ENCODE peak calls at places on chromosomes 7 and 10, in seven cellular contexts. One of them, this sample, is unnamed. For H3K4me1, the result is how much of the 10 kb centered on the place peaks cover.

GRCh38 chr10:92200564-92200963 is 90.3 kb downstream of the CPEB3 start:
- DNase-seq in lung: no peak
- DNase-seq in prostate gland: no peak
- DNase-seq in mesenchymal stem cell: no peak
- DNase-seq in RWPE2: no peak
- DNase-seq in spleen: no peak
- DNase-seq in right lobe of liver: no peak
- DNase-seq in this sample: no peak

GRCh38 chr7:43071604-43072003 is 40.8 kb upstream of the HECW1 start:
- DNase-seq in right lobe of liver: no peak
- DNase-seq in spleen: no peak
- DNase-seq in RWPE2: no peak
- DNase-seq in lung: no peak
- DNase-seq in prostate gland: no peak
- DNase-seq in mesenchymal stem cell: peak
- DNase-seq in this sample: peak

GRCh38 chr7:137718360-137718759 is 128.4 kb downstream of the DGKI start:
- DNase-seq in lung: no peak
- DNase-seq in mesenchymal stem cell: no peak
- DNase-seq in spleen: no peak
- DNase-seq in RWPE2: no peak
- DNase-seq in right lobe of liver: no peak
- DNase-seq in prostate gland: no peak
- DNase-seq in this sample: no peak

GRCh38 chr7:72307566-72307965 is 104.6 kb downstream of the CALN1 start:
- DNase-seq in spleen: no peak
- DNase-seq in prostate gland: no peak
- DNase-seq in lung: no peak
- DNase-seq in mesenchymal stem cell: no peak
- DNase-seq in RWPE2: no peak
- DNase-seq in right lobe of liver: no peak
- DNase-seq in this sample: no peak

GRCh38 chr7:36129048-36129534 is 24.0 kb upstream of the EEPD1 start:
- DNase-seq in RWPE2: no peak
- DNase-seq in spleen: no peak
- DNase-seq in right lobe of liver: peak
- DNase-seq in mesenchymal stem cell: peak
- DNase-seq in prostate gland: peak
- DNase-seq in lung: no peak
- DNase-seq in this sample: no peak

GRCh38 chr7:44289341-44290249 is 35.8 kb downstream of the CAMK2B start:
- DNase-seq in prostate gland: no peak
- DNase-seq in lung: no peak
- DNase-seq in RWPE2: peak
- DNase-seq in mesenchymal stem cell: no peak
- DNase-seq in right lobe of liver: peak
- DNase-seq in spleen: peak
- DNase-seq in this sample: no peak

GRCh38 chr10:121598261-121599249 is at the start of gene FGFR2:
- DNase-seq in right lobe of liver: peak
- DNase-seq in RWPE2: peak
- DNase-seq in spleen: no peak
- DNase-seq in mesenchymal stem cell: peak
- DNase-seq in lung: peak
- DNase-seq in prostate gland: peak
- DNase-seq in this sample: peak

GRCh38 chr7:141550694-141551079 is 523 bp upstream of the AGK start:
- DNase-seq in spleen: no peak
- DNase-seq in mesenchymal stem cell: no peak
- DNase-seq in right lobe of liver: no peak
- DNase-seq in RWPE2: no peak
- DNase-seq in lung: no peak
- DNase-seq in prostate gland: no peak
- DNase-seq in this sample: peak

GRCh38 chr10:122310311-122311050 is 39.4 kb downstream of the BTBD16 start:
- DNase-seq in prostate gland: no peak
- DNase-seq in lung: no peak
- DNase-seq in mesenchymal stem cell: peak
- DNase-seq in right lobe of liver: peak
- DNase-seq in RWPE2: no peak
- DNase-seq in spleen: no peak
- DNase-seq in this sample: no peak

GRCh38 chr10:26860026-26860541 is 674 bp downstream of the ABI1 start:
- DNase-seq in prostate gland: peak
- DNase-seq in lung: peak
- DNase-seq in right lobe of liver: peak
- DNase-seq in mesenchymal stem cell: peak
- DNase-seq in RWPE2: peak
- DNase-seq in spleen: peak
- DNase-seq in this sample: peak

GRCh38 chr10:72692897-72693598 is 1.1 kb downstream of the MCU start:
- DNase-seq in RWPE2: no peak
- DNase-seq in right lobe of liver: no peak
- DNase-seq in spleen: no peak
- DNase-seq in mesenchymal stem cell: peak
- DNase-seq in prostate gland: no peak
- DNase-seq in lung: no peak
- DNase-seq in this sample: peak

GRCh38 chr10:101959349-101959916 is 96.5 kb downstream of the ARMH3 start:
- DNase-seq in lung: no peak
- DNase-seq in mesenchymal stem cell: no peak
- DNase-seq in prostate gland: no peak
- DNase-seq in spleen: no peak
- DNase-seq in RWPE2: no peak
- DNase-seq in right lobe of liver: no peak
- DNase-seq in this sample: no peak

GRCh38 chr10:16742165-16742960 is 74.9 kb downstream of the RSU1 start:
- DNase-seq in right lobe of liver: no peak
- DNase-seq in RWPE2: no peak
- DNase-seq in lung: no peak
- DNase-seq in spleen: no peak
- DNase-seq in prostate gland: no peak
- DNase-seq in mesenchymal stem cell: no peak
- DNase-seq in this sample: no peak

GRCh38 chr10:75033399-75034130 is 77.9 kb upstream of the SAMD8 start:
- DNase-seq in RWPE2: no peak
- DNase-seq in mesenchymal stem cell: no peak
- DNase-seq in right lobe of liver: no peak
- DNase-seq in spleen: no peak
- DNase-seq in lung: no peak
- DNase-seq in prostate gland: no peak
- DNase-seq in this sample: peak

GRCh38 chr7:117110480-117111315 is 157.4 kb downstream of the ST7 start:
- DNase-seq in prostate gland: no peak
- DNase-seq in RWPE2: no peak
- DNase-seq in mesenchymal stem cell: peak
- DNase-seq in right lobe of liver: no peak
- DNase-seq in lung: no peak
- DNase-seq in spleen: no peak
- DNase-seq in this sample: no peak

GRCh38 chr7:128985660-128986059 is 47.9 kb downstream of the IRF5 start:
- DNase-seq in spleen: no peak
- DNase-seq in lung: no peak
- DNase-seq in RWPE2: no peak
- DNase-seq in prostate gland: no peak
- DNase-seq in right lobe of liver: no peak
- DNase-seq in mesenchymal stem cell: no peak
- DNase-seq in this sample: no peak

DNA sequence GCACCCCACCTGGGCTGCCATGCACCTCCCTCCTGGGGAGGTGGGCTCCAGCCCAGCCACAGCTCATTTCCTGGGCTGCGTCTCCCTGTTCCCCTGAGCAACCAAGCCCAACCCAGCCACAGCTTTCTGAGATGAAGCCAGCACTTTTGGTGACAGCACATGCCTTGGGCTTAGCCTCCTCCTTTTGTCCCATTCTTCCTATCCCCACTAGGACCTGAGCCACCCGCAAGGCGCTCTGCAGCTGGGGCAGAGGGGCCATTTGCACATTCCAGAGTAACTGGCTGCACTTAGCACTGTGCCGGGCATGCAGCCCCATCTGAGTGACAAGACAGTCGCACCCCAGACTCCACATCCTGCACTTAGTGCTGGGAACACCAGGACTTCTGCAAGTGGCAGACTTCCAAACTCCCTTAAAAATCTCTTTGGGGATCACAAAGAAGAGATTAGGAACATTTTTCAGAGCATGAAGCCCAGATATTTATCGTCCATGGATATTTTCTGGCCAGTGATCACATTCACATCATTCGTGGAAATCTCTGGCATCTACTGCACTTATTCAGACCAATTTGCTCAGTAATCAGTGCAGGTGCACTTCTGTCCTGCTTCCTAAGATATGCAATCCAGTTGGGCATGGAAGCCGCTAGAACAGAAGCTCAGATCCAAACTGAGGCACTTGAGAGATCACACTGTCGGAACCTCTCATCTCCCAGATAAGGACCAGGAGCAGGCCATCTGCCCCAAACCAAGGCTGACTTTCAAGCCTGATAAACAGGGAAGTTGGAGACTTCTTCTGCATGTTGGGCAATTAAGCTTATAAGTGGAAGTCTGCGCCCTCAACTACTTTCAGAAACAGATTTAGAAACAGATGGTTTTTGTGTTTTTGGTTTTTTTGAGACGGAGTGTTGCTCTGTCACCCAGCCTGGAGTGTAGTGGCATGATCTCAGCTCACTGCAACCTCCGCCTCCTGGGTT is 26.4 kb downstream of the CHST15 start:
- DNase-seq in lung: no peak
- DNase-seq in mesenchymal stem cell: no peak
- DNase-seq in prostate gland: no peak
- DNase-seq in right lobe of liver: no peak
- DNase-seq in spleen: no peak
- DNase-seq in RWPE2: no peak
- DNase-seq in this sample: no peak
- H3K4me1 ChIP-seq in lung: under half
- H3K4me1 ChIP-seq in mesenchymal stem cell: under half
- H3K4me1 ChIP-seq in prostate gland: under half
- H3K4me1 ChIP-seq in right lobe of liver: under half
- H3K4me1 ChIP-seq in spleen: half or more
- H3K4me1 ChIP-seq in RWPE2: under half
- H3K4me1 ChIP-seq in this sample: under half

DNA sequence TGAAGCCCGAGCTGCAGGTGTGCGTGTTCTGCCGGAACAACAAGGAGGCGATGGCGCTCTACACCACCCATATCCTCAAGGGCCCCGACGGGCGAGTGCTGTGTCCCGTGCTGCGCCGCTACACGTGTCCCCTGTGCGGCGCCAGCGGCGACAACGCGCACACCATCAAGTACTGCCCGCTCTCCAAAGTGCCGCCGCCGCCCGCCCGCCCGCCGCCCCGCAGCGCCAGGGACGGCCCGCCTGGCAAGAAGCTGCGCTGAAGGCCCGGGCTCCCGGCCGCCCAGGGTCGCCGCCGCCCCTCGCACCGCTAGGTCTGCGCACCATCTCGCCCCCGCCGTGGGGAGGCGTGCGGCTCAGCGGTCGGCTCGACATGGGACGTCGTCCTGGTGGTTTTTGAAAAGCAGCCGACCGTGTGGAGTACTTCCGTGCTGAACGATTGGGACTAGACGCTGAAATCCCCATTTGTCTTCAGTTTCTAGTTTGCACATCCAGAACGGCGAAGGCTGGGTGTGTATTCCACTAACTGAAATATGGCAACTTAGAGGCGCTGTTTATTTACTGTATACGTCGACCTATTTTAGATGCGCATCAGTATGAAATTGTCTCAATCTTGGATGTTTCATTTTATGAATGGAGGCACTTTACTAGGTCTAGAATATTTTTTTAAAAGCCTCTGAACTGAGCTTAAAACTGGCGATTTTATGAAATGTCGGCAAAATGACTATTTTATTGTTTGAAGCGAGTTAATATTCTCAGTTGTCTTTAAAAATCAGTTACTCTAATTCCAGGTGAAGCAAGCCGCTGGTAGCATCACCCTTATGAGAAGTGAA is 1.1 kb downstream of the NANOS1 start:
- DNase-seq in right lobe of liver: peak
- DNase-seq in spleen: peak
- DNase-seq in RWPE2: no peak
- DNase-seq in lung: peak
- DNase-seq in mesenchymal stem cell: peak
- DNase-seq in prostate gland: peak
- DNase-seq in this sample: peak
- H3K27ac ChIP-seq in right lobe of liver: no peak
- H3K27ac ChIP-seq in spleen: no peak
- H3K27ac ChIP-seq in RWPE2: peak
- H3K27ac ChIP-seq in lung: no peak
- H3K27ac ChIP-seq in mesenchymal stem cell: no peak
- H3K27ac ChIP-seq in prostate gland: no peak
- H3K27ac ChIP-seq in this sample: no peak

DNA sequence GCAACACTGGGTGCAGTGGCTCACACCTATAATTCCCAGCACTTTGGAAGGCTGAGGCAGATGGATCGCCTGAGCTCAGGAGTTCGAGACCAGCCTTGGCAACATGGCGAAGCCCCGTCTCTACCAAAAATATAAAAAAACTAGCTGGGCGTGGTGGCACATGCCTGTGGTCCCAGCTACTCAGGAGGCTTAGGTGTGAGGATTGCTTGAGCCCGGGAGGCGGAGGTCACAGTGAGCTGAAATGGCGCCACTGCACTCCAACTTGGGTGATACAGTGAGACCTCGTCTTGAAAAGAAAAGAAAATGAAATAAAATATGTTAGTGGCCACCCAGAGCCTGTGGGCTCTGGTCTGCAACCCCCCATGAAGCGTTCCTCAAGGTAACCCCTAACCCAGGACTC is 13.3 kb downstream of the ITPRIP start:
- DNase-seq in mesenchymal stem cell: no peak
- DNase-seq in right lobe of liver: no peak
- DNase-seq in spleen: peak
- DNase-seq in prostate gland: no peak
- DNase-seq in lung: no peak
- DNase-seq in RWPE2: no peak
- DNase-seq in this sample: no peak
- H3K4me1 ChIP-seq in mesenchymal stem cell: half or more
- H3K4me1 ChIP-seq in right lobe of liver: under half
- H3K4me1 ChIP-seq in spleen: half or more
- H3K4me1 ChIP-seq in prostate gland: under half
- H3K4me1 ChIP-seq in lung: half or more
- H3K4me1 ChIP-seq in RWPE2: half or more
- H3K4me1 ChIP-seq in this sample: half or more

DNA sequence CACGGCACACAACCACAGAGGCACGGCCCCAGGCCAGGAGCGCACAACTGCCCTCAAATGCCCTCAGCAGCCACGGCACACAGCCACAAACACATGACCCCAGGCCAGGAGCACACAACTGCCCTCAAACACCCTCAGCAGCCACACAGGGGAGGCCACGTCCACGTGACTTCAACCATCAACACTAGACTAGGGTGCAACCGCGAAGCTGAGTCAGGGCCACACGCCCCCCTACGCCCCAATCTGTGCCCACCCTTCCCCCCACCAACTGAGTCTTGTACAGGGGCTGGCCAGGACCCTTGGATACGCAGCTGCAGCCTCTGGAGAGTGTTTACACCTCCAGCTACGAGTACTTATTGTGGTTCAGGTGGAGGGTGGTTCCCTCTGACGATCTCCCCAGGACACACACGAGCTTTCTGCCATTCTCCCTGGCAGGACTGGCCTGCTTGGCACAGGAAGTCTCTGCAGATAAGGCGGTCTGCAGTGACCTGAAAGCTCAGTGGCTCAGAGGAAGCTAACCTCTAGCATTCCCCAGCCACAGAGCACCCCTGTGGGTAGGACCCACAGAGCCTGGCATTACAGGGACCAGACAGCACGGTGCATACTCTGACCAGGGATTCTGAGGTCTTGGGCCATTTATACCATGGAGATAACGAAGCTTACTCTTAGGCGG is 2.0 kb upstream of the GPR146 start:
- DNase-seq in spleen: peak
- DNase-seq in right lobe of liver: peak
- DNase-seq in lung: no peak
- DNase-seq in mesenchymal stem cell: no peak
- DNase-seq in RWPE2: no peak
- DNase-seq in prostate gland: no peak
- DNase-seq in this sample: no peak
- H3K27ac ChIP-seq in spleen: no peak
- H3K27ac ChIP-seq in right lobe of liver: no peak
- H3K27ac ChIP-seq in lung: peak
- H3K27ac ChIP-seq in mesenchymal stem cell: no peak
- H3K27ac ChIP-seq in RWPE2: no peak
- H3K27ac ChIP-seq in prostate gland: peak
- H3K27ac ChIP-seq in this sample: no peak

This sample was measured in testis.